ENCODE peak calls at places on chromosomes 11 and 22, in four cellular contexts. Z is Panc1, G is HCT116, R is transverse colon. B is an unnamed sample.

GRCh38 chr11:83480251-83480650 is 194.1 kb upstream of the CCDC90B start:
- DNase-seq in Z (no peak), R (no peak), G (no peak), B (no peak)

GRCh38 chr11:46281374-46281831 is 3.9 kb downstream of the CREB3L1 start:
- DNase-seq in R (peak), G (no peak), Z (no peak), B (no peak)

GRCh38 chr11:124899376-124900145 is 1.9 kb upstream of the ROBO4 start:
- DNase-seq in R (no peak), Z (no peak), G (no peak), B (no peak)

GRCh38 chr11:13850256-13851010 is 112.1 kb upstream of the SPON1 start:
- DNase-seq in Z (no peak), R (no peak), G (no peak), B (no peak)

GRCh38 chr22:25420925-25421904 is 143.3 kb upstream of the GRK3 start:
- DNase-seq in G (no peak), R (no peak), Z (no peak), B (no peak)

GRCh38 chr11:104565581-104565956 is 332.7 kb downstream of the CASP12 start:
- DNase-seq in Z (no peak), G (no peak), R (no peak), B (no peak)

GRCh38 chr11:92340839-92341238 is 116.2 kb downstream of the FAT3 start:
- DNase-seq in R (peak), Z (no peak), G (no peak), B (no peak)

GRCh38 chr11:6571434-6572008 is 31.9 kb downstream of the RRP8 start:
- DNase-seq in G (no peak), Z (no peak), R (no peak), B (no peak)

GRCh38 chr11:86442420-86442819 is 67.7 kb downstream of the CCDC81 start:
- DNase-seq in Z (no peak), R (no peak), G (no peak), B (no peak)

DNA sequence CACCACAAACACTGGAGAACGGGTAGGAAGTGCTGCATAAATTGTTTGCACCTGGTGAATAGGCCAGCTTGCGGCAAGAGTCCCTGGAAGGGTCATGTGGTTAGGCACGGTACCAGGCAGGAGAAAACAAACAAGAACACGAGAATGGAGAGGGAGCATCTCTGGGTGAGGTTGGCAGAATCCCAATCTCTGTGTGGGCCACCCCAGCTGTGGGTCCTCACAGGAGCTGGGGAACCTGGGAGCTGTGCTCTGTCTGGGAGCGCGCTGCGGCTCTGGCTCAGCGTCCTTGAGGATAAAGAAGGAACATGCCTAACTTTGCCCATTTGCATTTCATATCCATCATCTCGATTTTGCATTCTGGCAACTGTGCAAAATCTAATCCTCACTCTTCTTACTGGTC is 46.1 kb upstream of the JAM3 start:
- DNase-seq in Z (no peak), G (no peak), R (no peak), B (no peak)
- TF ChIP-seq POLR2AphosphoS5 in Z (no peak), G (no peak), R (no peak), B (no peak)

DNA sequence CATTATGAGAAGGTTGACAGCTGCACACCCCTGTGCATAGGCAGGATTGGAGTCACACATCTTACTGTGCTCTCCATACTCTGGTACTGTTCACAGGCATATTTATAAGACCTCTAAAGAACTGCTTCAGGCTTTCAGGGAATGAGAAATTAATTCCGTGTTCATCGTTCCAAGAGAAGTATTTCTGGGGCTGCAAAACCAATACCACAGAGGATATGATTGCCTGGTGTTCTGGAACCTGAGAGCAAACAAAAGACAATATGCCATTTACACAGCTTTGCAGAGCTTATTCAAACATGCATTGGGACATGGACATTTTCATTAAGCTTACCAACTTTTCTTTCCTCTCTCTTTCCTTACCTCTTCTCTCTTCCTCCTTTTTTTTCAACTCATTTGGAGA is 388.7 kb downstream of the NTM start:
- DNase-seq in Z (no peak), G (no peak), R (no peak), B (peak)
- H3K27ac ChIP-seq in Z (no peak), G (no peak), R (no peak), B (no peak)

DNA sequence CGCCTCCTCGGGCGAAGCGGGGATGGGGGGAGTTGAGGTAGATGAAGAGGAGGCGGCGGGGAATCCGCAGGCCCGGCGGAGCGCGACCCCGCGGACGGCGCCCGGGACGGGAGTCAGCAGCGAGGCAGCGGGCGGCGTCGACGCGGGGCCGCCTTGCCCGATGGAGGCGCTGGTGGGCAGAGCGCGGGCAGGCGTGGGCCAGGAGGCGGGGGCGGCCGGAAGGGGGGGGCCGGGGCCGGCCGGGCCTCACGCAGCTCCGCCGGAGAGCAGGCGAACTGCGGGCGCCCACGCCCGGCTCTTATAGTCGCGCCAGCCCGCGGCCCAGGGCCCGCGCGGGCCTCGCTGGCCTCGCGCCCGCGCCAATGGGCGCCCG is at the start of gene IGF2:
- DNase-seq in Z (no peak), R (no peak), G (no peak), B (no peak)
- H3K4me3 ChIP-seq in Z (peak), R (peak), G (peak), B (peak)

GRCh38 chr11:57497303-57498247 is 17.9 kb downstream of the SLC43A1 start:
- DNase-seq in G (no peak), R (no peak), Z (no peak), B (no peak)
- TF ChIP-seq POLR2AphosphoS5 in G (no peak), R (no peak), Z (no peak), B (no peak)

DNA sequence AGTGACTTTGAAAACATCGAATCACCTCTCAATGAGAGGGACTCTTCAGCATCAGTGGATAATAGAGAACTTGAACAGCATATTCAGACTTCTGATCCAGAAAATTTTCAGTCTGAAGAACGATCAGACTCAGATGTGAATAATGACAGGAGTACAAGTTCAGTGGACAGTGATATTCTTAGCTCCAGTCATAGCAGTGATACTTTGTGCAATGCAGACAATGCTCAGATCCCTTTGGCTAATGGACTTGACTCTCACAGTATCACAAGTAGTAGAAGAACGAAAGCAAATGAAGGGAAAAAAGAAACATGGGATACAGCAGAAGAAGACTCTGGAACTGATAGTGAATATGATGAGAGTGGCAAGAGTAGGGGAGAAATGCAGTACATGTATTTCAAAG is 65.8 kb downstream of the DKK3 start:
- DNase-seq in Z (no peak), G (no peak), R (no peak), B (no peak)
- H3K27ac ChIP-seq in Z (no peak), G (no peak), R (no peak), B (no peak)

GRCh38 chr22:33513388-33514336 is 406.6 kb downstream of the LARGE1 start:
- DNase-seq in R (no peak), Z (no peak), G (no peak), B (no peak)

GRCh38 chr22:33515733-33516297 is 404.5 kb downstream of the LARGE1 start:
- DNase-seq in G (no peak), Z (no peak), R (no peak), B (no peak)

GRCh38 chr22:33518405-33518804 is 401.9 kb downstream of the LARGE1 start:
- DNase-seq in G (no peak), R (no peak), Z (no peak), B (no peak)

GRCh38 chr22:33510429-33510904 is 409.8 kb downstream of the LARGE1 start:
- DNase-seq in R (no peak), G (no peak), Z (no peak), B (no peak)

DNA sequence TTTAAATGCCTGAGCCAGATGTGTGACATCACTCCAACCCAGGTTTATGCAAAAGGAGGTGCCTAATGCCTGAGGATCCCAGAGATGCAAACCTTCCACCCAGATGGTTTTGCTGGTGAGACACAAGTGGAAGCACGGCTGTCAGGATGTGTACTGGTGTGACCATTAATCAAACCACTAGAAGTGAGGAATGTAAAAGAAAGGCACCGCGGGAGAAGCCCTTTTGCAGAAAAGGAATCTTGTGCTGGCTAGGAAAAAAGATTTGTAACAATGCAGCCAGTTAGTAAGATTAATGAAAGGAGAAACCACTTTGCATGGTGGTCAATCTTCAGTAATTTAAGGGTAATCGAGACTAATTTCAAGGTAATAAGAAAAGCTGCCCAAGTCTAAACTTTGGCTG is 407.3 kb downstream of the LARGE1 start:
- DNase-seq in Z (no peak), G (no peak), R (no peak), B (no peak)
- H3K4me3 ChIP-seq in Z (no peak), G (no peak), R (no peak), B (no peak)

DNA sequence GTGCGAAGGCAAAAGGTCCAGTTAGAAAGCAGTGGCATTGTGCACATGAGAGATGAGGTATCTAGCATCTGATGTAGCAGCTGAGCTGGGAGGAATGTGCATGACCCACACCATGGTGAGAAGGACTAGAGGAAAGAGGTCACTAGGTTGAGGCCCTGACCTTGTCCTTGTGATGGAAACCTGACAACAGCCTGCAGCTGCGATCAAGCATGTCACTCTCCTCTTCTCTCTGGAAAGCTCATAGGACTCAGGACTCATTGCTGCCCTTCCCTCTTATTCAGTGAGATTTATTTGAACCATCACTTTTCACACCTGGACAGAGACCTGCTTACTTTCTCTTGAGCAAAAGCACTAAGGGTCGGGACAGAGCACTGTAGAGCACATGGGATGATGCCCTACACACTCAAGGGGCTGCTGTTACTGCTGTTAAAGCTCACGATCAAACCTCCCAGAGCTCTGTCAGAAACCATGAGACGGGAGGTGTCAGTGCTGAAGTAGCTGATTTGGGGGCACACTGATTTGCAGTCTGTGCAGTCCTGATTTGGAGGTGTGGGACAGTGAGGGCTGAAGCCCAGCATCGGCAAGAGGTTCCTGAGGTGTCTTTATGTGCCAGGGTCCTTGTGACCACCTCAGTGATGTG is 104.3 kb downstream of the VPREB1 start:
- DNase-seq in R (no peak), Z (no peak), G (no peak), B (peak)
- TF ChIP-seq POLR2AphosphoS5 in R (no peak), Z (no peak), G (no peak), B (no peak)

GRCh38 chr22:43183496-43184263 is 3.3 kb downstream of the TTLL12 start:
- DNase-seq in G (no peak), R (no peak), Z (no peak), B (no peak)
- H3K27ac ChIP-seq in G (peak), R (no peak), Z (no peak), B (no peak)